ENCODE peak calls at places on chromosomes 3 and 15, in seven cellular contexts. C is AG08396, U is dermis microvascular lymphatic vessel endothelial cell, W is cardiac muscle cell, Z is SW480, Q is T-helper 1 cell, H is NCI-H1105. E is an unnamed sample.

GRCh38 chr3:183824761-183825379 is 507 bp downstream of the MAP6D1 start:
- DNase-seq in U (peak), H (peak), Z (peak), W (peak), C (peak), Q (no peak), E (no peak)

GRCh38 chr3:120864541-120864940 is 43.5 kb upstream of the STXBP5L start:
- DNase-seq in H (no peak), U (no peak), Z (no peak), C (no peak), Q (no peak), W (no peak), E (no peak)

GRCh38 chr3:9666704-9667445 is 17.6 kb downstream of the MTMR14 start:
- DNase-seq in H (no peak), Q (no peak), U (no peak), C (no peak), W (no peak), Z (no peak), E (no peak)

GRCh38 chr3:150319900-150320299 is 88.2 kb upstream of the TSC22D2 start:
- DNase-seq in Z (peak), W (no peak), Q (no peak), U (peak), H (no peak), C (peak), E (no peak)

GRCh38 chr3:115071122-115071521 is 76.0 kb downstream of the ZBTB20 start:
- DNase-seq in C (no peak), Q (no peak), Z (no peak), H (no peak), U (no peak), W (no peak), E (no peak)

GRCh38 chr3:61081554-61081953 is 169.7 kb downstream of the FHIT start:
- DNase-seq in Q (no peak), C (no peak), H (no peak), Z (no peak), W (no peak), U (no peak), E (no peak)

GRCh38 chr15:42100021-42100800 is 5.8 kb upstream of the PLA2G4D start:
- DNase-seq in H (no peak), C (no peak), Q (no peak), U (peak), Z (no peak), W (no peak), E (no peak)

GRCh38 chr15:59153466-59153865 is 48.5 kb downstream of the CCNB2 start:
- DNase-seq in W (no peak), U (no peak), C (no peak), Z (no peak), H (no peak), Q (no peak), E (no peak)

GRCh38 chr3:79973917-79974595 is 206.3 kb upstream of the ROBO1 start:
- DNase-seq in C (no peak), U (no peak), Z (no peak), Q (no peak), H (peak), W (no peak), E (no peak)

GRCh38 chr3:36681867-36682266 is 82.5 kb downstream of the DCLK3 start:
- DNase-seq in Q (no peak), U (no peak), C (no peak), H (no peak), Z (no peak), W (no peak), E (no peak)

GRCh38 chr15:31341036-31341435 is 14.4 kb downstream of the KLF13 start:
- DNase-seq in U (no peak), H (no peak), W (no peak), Z (no peak), C (no peak), Q (no peak), E (no peak)

GRCh38 chr3:126828306-126828705 is 124.3 kb downstream of the CHCHD6 start:
- DNase-seq in Z (no peak), W (no peak), U (no peak), C (no peak), Q (no peak), H (no peak), E (no peak)

GRCh38 chr3:27848826-27849225 is 126.7 kb upstream of the EOMES start:
- DNase-seq in U (no peak), C (no peak), Z (no peak), W (no peak), Q (no peak), H (no peak), E (no peak)

GRCh38 chr3:122977645-122978466 is 49.7 kb downstream of the SEMA5B start:
- DNase-seq in U (no peak), Q (no peak), H (peak), Z (peak), C (peak), W (peak), E (no peak)

GRCh38 chr3:12875857-12876451 is 34.6 kb upstream of the RPL32 start:
- DNase-seq in Z (no peak), H (no peak), C (peak), Q (no peak), U (peak), W (peak), E (no peak)

GRCh38 chr3:27675287-27675686 is 46.8 kb downstream of the EOMES start:
- DNase-seq in Z (no peak), C (no peak), U (peak), W (no peak), H (peak), Q (no peak), E (peak)

GRCh38 chr15:80596521-80596976 is 98.6 kb upstream of the ABHD17C start:
- DNase-seq in W (no peak), Z (no peak), H (no peak), U (peak), C (no peak), Q (no peak), E (no peak)

E was measured in pulmonary artery endothelial cell.